ENCODE peak calls at places on chromosomes 5 and 9, in nine cellular contexts. One of them, this sample, is unnamed.

GRCh38 chr9:136663311-136663679 is 579 bp downstream of the EGFL7 start:
- DNase-seq in mammary epithelial cell: no peak
- DNase-seq in AG04450: no peak
- DNase-seq in GM23338: no peak
- DNase-seq in cardiac muscle cell: no peak
- DNase-seq in A673: no peak
- DNase-seq in PC-9: no peak
- DNase-seq in stomach: no peak
- DNase-seq in hepatocyte: no peak
- DNase-seq in this sample: no peak

GRCh38 chr5:173615884-173616576 is 420 bp downstream of the BOD1 start:
- DNase-seq in mammary epithelial cell: peak; percentile 66
- DNase-seq in AG04450: peak; percentile 54
- DNase-seq in GM23338: peak; percentile 87
- DNase-seq in cardiac muscle cell: peak; percentile 87
- DNase-seq in A673: peak; percentile 73
- DNase-seq in PC-9: peak; percentile 72
- DNase-seq in stomach: peak; percentile 60
- DNase-seq in hepatocyte: peak; percentile 90
- DNase-seq in this sample: peak; percentile 63

GRCh38 chr5:143836161-143836725 is 24.3 kb downstream of the HMHB1 start:
- DNase-seq in mammary epithelial cell: no peak
- DNase-seq in AG04450: no peak
- DNase-seq in GM23338: no peak
- DNase-seq in cardiac muscle cell: no peak
- DNase-seq in A673: no peak
- DNase-seq in PC-9: no peak
- DNase-seq in stomach: no peak
- DNase-seq in hepatocyte: no peak
- DNase-seq in this sample: no peak

GRCh38 chr5:77990020-77990419 is 213.9 kb upstream of the TBCA start:
- DNase-seq in mammary epithelial cell: no peak
- DNase-seq in AG04450: no peak
- DNase-seq in GM23338: peak; percentile 63
- DNase-seq in cardiac muscle cell: no peak
- DNase-seq in A673: no peak
- DNase-seq in PC-9: no peak
- DNase-seq in stomach: no peak
- DNase-seq in hepatocyte: no peak
- DNase-seq in this sample: no peak

GRCh38 chr5:174413520-174414314 is 310.7 kb upstream of the MSX2 start:
- DNase-seq in mammary epithelial cell: no peak
- DNase-seq in AG04450: peak; percentile 55
- DNase-seq in GM23338: no peak
- DNase-seq in cardiac muscle cell: no peak
- DNase-seq in A673: no peak
- DNase-seq in PC-9: no peak
- DNase-seq in stomach: no peak
- DNase-seq in hepatocyte: peak; percentile 27
- DNase-seq in this sample: no peak

GRCh38 chr5:66223637-66224036 is 79.5 kb downstream of the SREK1 start:
- DNase-seq in mammary epithelial cell: no peak
- DNase-seq in AG04450: no peak
- DNase-seq in GM23338: peak; percentile 48
- DNase-seq in cardiac muscle cell: no peak
- DNase-seq in A673: peak; percentile 48
- DNase-seq in PC-9: no peak
- DNase-seq in stomach: no peak
- DNase-seq in hepatocyte: no peak
- DNase-seq in this sample: peak; percentile 31

GRCh38 chr5:132383261-132383660 is 13.8 kb downstream of the SLC22A5 start:
- DNase-seq in mammary epithelial cell: no peak
- DNase-seq in AG04450: no peak
- DNase-seq in GM23338: no peak
- DNase-seq in cardiac muscle cell: no peak
- DNase-seq in A673: no peak
- DNase-seq in PC-9: no peak
- DNase-seq in stomach: no peak
- DNase-seq in hepatocyte: no peak
- DNase-seq in this sample: no peak

GRCh38 chr5:110909415-110909814 is 162.1 kb upstream of the TSLP start:
- DNase-seq in mammary epithelial cell: no peak
- DNase-seq in AG04450: no peak
- DNase-seq in GM23338: no peak
- DNase-seq in cardiac muscle cell: no peak
- DNase-seq in A673: no peak
- DNase-seq in PC-9: no peak
- DNase-seq in stomach: no peak
- DNase-seq in hepatocyte: no peak
- DNase-seq in this sample: no peak

GRCh38 chr9:112174223-112174964 is 703 bp downstream of the SUSD1 start:
- DNase-seq in mammary epithelial cell: peak; percentile 54
- DNase-seq in AG04450: no peak
- DNase-seq in GM23338: peak; percentile 45
- DNase-seq in cardiac muscle cell: peak; percentile 55
- DNase-seq in A673: peak; percentile 54
- DNase-seq in PC-9: peak; percentile 81
- DNase-seq in stomach: peak; percentile 79
- DNase-seq in hepatocyte: peak; percentile 87
- DNase-seq in this sample: no peak

GRCh38 chr5:62585751-62586150 is 7.1 kb downstream of the LRRC70 start:
- DNase-seq in mammary epithelial cell: no peak
- DNase-seq in AG04450: no peak
- DNase-seq in GM23338: no peak
- DNase-seq in cardiac muscle cell: no peak
- DNase-seq in A673: no peak
- DNase-seq in PC-9: no peak
- DNase-seq in stomach: no peak
- DNase-seq in hepatocyte: no peak
- DNase-seq in this sample: no peak

GRCh38 chr9:113624721-113625120 is 161.2 kb downstream of the RGS3 start:
- DNase-seq in mammary epithelial cell: peak; percentile 53
- DNase-seq in AG04450: no peak
- DNase-seq in GM23338: no peak
- DNase-seq in cardiac muscle cell: no peak
- DNase-seq in A673: no peak
- DNase-seq in PC-9: no peak
- DNase-seq in stomach: no peak
- DNase-seq in hepatocyte: no peak
- DNase-seq in this sample: no peak

GRCh38 chr5:56357426-56357825 is 124.3 kb upstream of the ANKRD55 start:
- DNase-seq in mammary epithelial cell: no peak
- DNase-seq in AG04450: no peak
- DNase-seq in GM23338: peak; percentile 15
- DNase-seq in cardiac muscle cell: no peak
- DNase-seq in A673: no peak
- DNase-seq in PC-9: peak; percentile 43
- DNase-seq in stomach: no peak
- DNase-seq in hepatocyte: no peak
- DNase-seq in this sample: no peak

GRCh38 chr5:96794757-96795156 is 13.0 kb downstream of the ERAP1 start:
- DNase-seq in mammary epithelial cell: no peak
- DNase-seq in AG04450: no peak
- DNase-seq in GM23338: no peak
- DNase-seq in cardiac muscle cell: no peak
- DNase-seq in A673: no peak
- DNase-seq in PC-9: no peak
- DNase-seq in stomach: no peak
- DNase-seq in hepatocyte: no peak
- DNase-seq in this sample: no peak

GRCh38 chr9:133991964-133992779 is at the start of gene VAV2:
- DNase-seq in mammary epithelial cell: peak; percentile 54
- DNase-seq in AG04450: no peak
- DNase-seq in GM23338: peak; percentile 64
- DNase-seq in cardiac muscle cell: peak; percentile 72
- DNase-seq in A673: peak; percentile 62
- DNase-seq in PC-9: no peak
- DNase-seq in stomach: peak; percentile 65
- DNase-seq in hepatocyte: peak; percentile 83
- DNase-seq in this sample: peak; percentile 47

GRCh38 chr5:139472410-139473030 is 1.7 kb downstream of the SMIM33 start:
- DNase-seq in mammary epithelial cell: no peak
- DNase-seq in AG04450: no peak
- DNase-seq in GM23338: no peak
- DNase-seq in cardiac muscle cell: no peak
- DNase-seq in A673: no peak
- DNase-seq in PC-9: no peak
- DNase-seq in stomach: no peak
- DNase-seq in hepatocyte: no peak
- DNase-seq in this sample: no peak

GRCh38 chr5:139473565-139473964 is 2.8 kb downstream of the SMIM33 start:
- DNase-seq in mammary epithelial cell: peak; percentile 61
- DNase-seq in AG04450: no peak
- DNase-seq in GM23338: no peak
- DNase-seq in cardiac muscle cell: no peak
- DNase-seq in A673: no peak
- DNase-seq in PC-9: no peak
- DNase-seq in stomach: no peak
- DNase-seq in hepatocyte: no peak
- DNase-seq in this sample: no peak

GRCh38 chr5:139473105-139473504 is 2.3 kb downstream of the SMIM33 start:
- DNase-seq in mammary epithelial cell: no peak
- DNase-seq in AG04450: no peak
- DNase-seq in GM23338: peak; percentile 86
- DNase-seq in cardiac muscle cell: peak; percentile 49
- DNase-seq in A673: no peak
- DNase-seq in PC-9: no peak
- DNase-seq in stomach: no peak
- DNase-seq in hepatocyte: no peak
- DNase-seq in this sample: no peak

GRCh38 chr5:139470821-139471300 is at the start of gene SMIM33:
- DNase-seq in mammary epithelial cell: no peak
- DNase-seq in AG04450: no peak
- DNase-seq in GM23338: no peak
- DNase-seq in cardiac muscle cell: no peak
- DNase-seq in A673: no peak
- DNase-seq in PC-9: no peak
- DNase-seq in stomach: peak; percentile 36
- DNase-seq in hepatocyte: no peak
- DNase-seq in this sample: no peak

DNA sequence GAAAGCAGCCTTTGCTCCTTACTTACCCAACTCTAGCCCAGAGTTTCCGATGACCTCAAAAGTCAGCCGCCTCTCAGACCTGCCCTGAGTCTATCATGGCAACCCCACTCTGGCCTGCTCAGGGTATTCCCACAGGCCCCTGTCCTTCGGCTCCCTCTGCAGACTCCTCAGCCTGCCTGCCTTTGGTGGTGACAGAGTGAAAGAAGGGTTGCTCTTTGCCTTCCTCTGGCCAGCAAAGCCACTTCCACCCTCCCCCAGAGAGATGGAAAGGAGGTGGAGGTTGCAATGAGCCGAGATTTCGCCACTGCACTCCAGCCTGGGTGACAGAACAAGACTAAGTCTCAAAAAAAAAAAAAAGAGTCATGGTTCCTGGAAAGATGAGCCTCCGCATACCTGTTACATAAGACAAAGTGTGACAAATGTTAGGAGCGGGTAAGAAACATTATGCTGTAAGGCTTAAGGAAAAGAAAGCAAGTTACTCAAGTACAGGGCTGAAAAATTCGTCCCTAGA is 2.3 kb upstream of the SMIM33 start:
- DNase-seq in mammary epithelial cell: no peak
- DNase-seq in AG04450: no peak
- DNase-seq in GM23338: peak; percentile 51
- DNase-seq in cardiac muscle cell: peak; percentile 48
- DNase-seq in A673: no peak
- DNase-seq in PC-9: peak; percentile 76
- DNase-seq in stomach: no peak
- DNase-seq in hepatocyte: no peak
- DNase-seq in this sample: no peak
- H3K27ac ChIP-seq in mammary epithelial cell: no peak overlapping the region
- H3K27ac ChIP-seq in AG04450: no peak overlapping the region
- H3K27ac ChIP-seq in GM23338: no peak overlapping the region
- H3K27ac ChIP-seq in cardiac muscle cell: peak overlapping the region; percentile 60
- H3K27ac ChIP-seq in A673: no peak overlapping the region
- H3K27ac ChIP-seq in PC-9: no peak overlapping the region
- H3K27ac ChIP-seq in stomach: no peak overlapping the region
- H3K27ac ChIP-seq in hepatocyte: no peak overlapping the region
- H3K27ac ChIP-seq in this sample: no peak overlapping the region

DNA sequence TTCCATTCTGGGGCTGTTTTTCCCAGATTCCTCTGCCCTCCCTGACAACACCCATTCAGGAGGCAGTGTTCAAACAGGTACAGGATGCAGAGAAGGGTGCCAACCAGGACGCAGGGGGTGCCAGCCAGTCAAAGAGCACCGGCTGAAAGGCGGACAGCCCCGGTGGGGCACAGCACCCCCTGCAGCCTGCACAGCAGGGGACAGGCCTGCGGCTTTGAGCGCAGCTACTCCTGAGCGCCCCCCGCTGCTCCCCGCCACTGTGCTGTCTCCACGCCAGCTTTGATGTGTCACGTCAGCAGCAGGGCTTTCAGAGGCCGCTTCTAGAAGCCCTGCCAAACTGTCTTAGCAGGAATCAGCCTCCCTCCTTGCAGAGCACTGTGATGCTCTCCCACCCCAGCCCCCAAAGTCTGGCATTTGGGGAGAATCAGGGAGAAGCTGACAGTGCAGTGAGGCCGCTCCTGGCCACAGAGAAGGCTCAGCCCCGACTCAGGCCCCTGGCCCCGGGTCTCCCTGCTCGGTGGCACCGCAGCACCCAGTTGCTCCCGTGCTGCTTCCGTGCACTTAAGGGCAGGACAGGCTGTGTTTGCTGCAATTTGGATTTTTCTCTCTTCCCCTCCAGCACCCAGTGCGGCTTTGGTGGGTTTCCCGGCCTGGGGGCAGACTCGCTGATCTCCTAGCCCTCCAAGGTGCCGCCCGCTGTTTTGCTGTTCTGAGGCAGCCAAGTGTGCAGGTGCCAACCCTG is 20.3 kb downstream of the AK8 start:
- DNase-seq in mammary epithelial cell: no peak
- DNase-seq in AG04450: no peak
- DNase-seq in GM23338: no peak
- DNase-seq in cardiac muscle cell: no peak
- DNase-seq in A673: peak; percentile 47
- DNase-seq in PC-9: no peak
- DNase-seq in stomach: no peak
- DNase-seq in hepatocyte: peak; percentile 51
- DNase-seq in this sample: no peak
- TF ChIP-seq CTCF in mammary epithelial cell: no peak
- TF ChIP-seq CTCF in AG04450: peak; percentile 36
- TF ChIP-seq CTCF in GM23338: no peak
- TF ChIP-seq CTCF in cardiac muscle cell: peak; percentile 45
- TF ChIP-seq CTCF in A673: no peak
- TF ChIP-seq CTCF in PC-9: no peak
- TF ChIP-seq CTCF in stomach: no peak
- TF ChIP-seq CTCF in hepatocyte: peak; percentile 14
- TF ChIP-seq CTCF in this sample: no peak

GRCh38 chr9:122808141-122808540 is 8.2 kb downstream of the OR1K1 start:
- DNase-seq in mammary epithelial cell: no peak
- DNase-seq in AG04450: no peak
- DNase-seq in GM23338: no peak
- DNase-seq in cardiac muscle cell: no peak
- DNase-seq in A673: no peak
- DNase-seq in PC-9: no peak
- DNase-seq in stomach: no peak
- DNase-seq in hepatocyte: no peak
- DNase-seq in this sample: no peak
- H3K4me3 ChIP-seq in mammary epithelial cell: no peak overlapping the region
- H3K4me3 ChIP-seq in AG04450: no peak overlapping the region
- H3K4me3 ChIP-seq in GM23338: no peak overlapping the region
- H3K4me3 ChIP-seq in cardiac muscle cell: no peak overlapping the region
- H3K4me3 ChIP-seq in A673: no peak overlapping the region
- H3K4me3 ChIP-seq in PC-9: no peak overlapping the region
- H3K4me3 ChIP-seq in stomach: no peak overlapping the region
- H3K4me3 ChIP-seq in hepatocyte: no peak overlapping the region
- H3K4me3 ChIP-seq in this sample: no peak overlapping the region

GRCh38 chr5:80119337-80119736 is 84.2 kb downstream of the THBS4 start:
- DNase-seq in mammary epithelial cell: no peak
- DNase-seq in AG04450: no peak
- DNase-seq in GM23338: no peak
- DNase-seq in cardiac muscle cell: no peak
- DNase-seq in A673: no peak
- DNase-seq in PC-9: no peak
- DNase-seq in stomach: no peak
- DNase-seq in hepatocyte: no peak
- DNase-seq in this sample: no peak
- H3K27ac ChIP-seq in mammary epithelial cell: no peak overlapping the region
- H3K27ac ChIP-seq in AG04450: no peak overlapping the region
- H3K27ac ChIP-seq in GM23338: no peak overlapping the region
- H3K27ac ChIP-seq in cardiac muscle cell: no peak overlapping the region
- H3K27ac ChIP-seq in A673: no peak overlapping the region
- H3K27ac ChIP-seq in PC-9: no peak overlapping the region
- H3K27ac ChIP-seq in stomach: no peak overlapping the region
- H3K27ac ChIP-seq in hepatocyte: no peak overlapping the region
- H3K27ac ChIP-seq in this sample: no peak overlapping the region

This sample was measured in dorsolateral prefrontal cortex.